ENCODE peak calls at places on chromosomes 13 and 19, in seven cellular contexts. A is RWPE1; X is hepatic stellate cell; C is NCI-H2081; K is CD14-positive monocyte; Q is stimulated activated CD8-positive, alpha-beta memory T cell treated with anti-CD3 and anti-CD28 coated beads, Interleukin-4, amount 100 ng/mL, for 4 hours; W is trophoblast cell. R is an unnamed sample.

GRCh38 chr19:47518139-47518538 is 3.3 kb upstream of the NAPA start:
- DNase-seq in C (no peak), W (no peak), K (no peak), Q (peak; percentile 65), A (no peak), X (no peak), R (no peak)

GRCh38 chr13:112442483-112443090 is 66.4 kb downstream of the SPACA7 start:
- DNase-seq in W (no peak), A (peak; percentile 14), Q (no peak), K (no peak), X (no peak), C (no peak), R (no peak)

GRCh38 chr19:21439372-21439771 is 42.4 kb downstream of the ZNF493 start:
- DNase-seq in A (no peak), W (peak; percentile 94), Q (no peak), X (no peak), K (no peak), C (no peak), R (no peak)

GRCh38 chr19:32336259-32337111 is 8.9 kb upstream of the ZNF507 start:
- DNase-seq in W (peak; percentile 13), X (peak; percentile 59), A (no peak), Q (no peak), K (no peak), C (no peak), R (no peak)

GRCh38 chr13:33816912-33817311 is 1.0 kb upstream of the RFC3 start:
- DNase-seq in X (no peak), W (no peak), A (no peak), Q (no peak), K (no peak), C (no peak), R (no peak)

GRCh38 chr13:70339738-70340137 is 231.5 kb upstream of the KLHL1 start:
- DNase-seq in K (no peak), X (no peak), A (no peak), C (no peak), Q (no peak), W (peak; percentile 60), R (peak; percentile 20)

GRCh38 chr19:887072-887471 is 5.9 kb downstream of the MED16 start:
- DNase-seq in X (no peak), C (no peak), W (no peak), K (no peak), A (no peak), Q (no peak), R (no peak)

GRCh38 chr13:93231867-93232266 is 5.3 kb downstream of the GPC6 start:
- DNase-seq in W (no peak), C (no peak), A (no peak), K (no peak), Q (no peak), X (no peak), R (no peak)

GRCh38 chr13:111480976-111481375 is 160.5 kb downstream of the TEX29 start:
- DNase-seq in X (no peak), Q (no peak), K (no peak), C (peak; percentile 95), A (no peak), W (no peak), R (no peak)

GRCh38 chr13:81275666-81276258 is 934.8 kb upstream of the SPRY2 start:
- DNase-seq in Q (no peak), K (no peak), X (no peak), W (peak; percentile 18), C (no peak), A (no peak), R (no peak)

GRCh38 chr19:46944918-46945628 is 74.6 kb upstream of the NPAS1 start:
- DNase-seq in Q (no peak), A (no peak), K (no peak), C (no peak), W (no peak), X (peak; percentile 82), R (peak; percentile 50)

GRCh38 chr19:3580156-3580955 is 4.9 kb upstream of the GIPC3 start:
- DNase-seq in W (peak; percentile 63), C (no peak), Q (no peak), A (no peak), X (peak; percentile 94), K (no peak), R (no peak)

GRCh38 chr13:77310579-77311279 is 16.2 kb downstream of the MYCBP2 start:
- DNase-seq in A (no peak), W (no peak), C (no peak), K (no peak), X (no peak), Q (no peak), R (no peak)

GRCh38 chr19:4639531-4640246 is 373 bp downstream of the TNFAIP8L1 start:
- DNase-seq in Q (no peak), C (no peak), A (no peak), X (no peak), K (no peak), W (peak; percentile 23), R (no peak)

GRCh38 chr19:17292301-17293074 is 10.7 kb downstream of the ABHD8 start:
- DNase-seq in A (peak; percentile 96), W (peak; percentile 93), Q (peak; percentile 41), X (peak; percentile 97), C (no peak), K (peak; percentile 71), R (no peak)

GRCh38 chr13:77422724-77423123 is 95.8 kb upstream of the MYCBP2 start:
- DNase-seq in X (no peak), C (no peak), Q (no peak), A (no peak), K (no peak), W (peak; percentile 85), R (no peak)

GRCh38 chr19:14536926-14537692 is 7.7 kb downstream of the TECR start:
- DNase-seq in W (peak; percentile 90), C (no peak), Q (no peak), K (no peak), A (peak; percentile 94), X (peak; percentile 63), R (peak; percentile 48)

GRCh38 chr19:15479391-15480345 is at the start of gene PGLYRP2:
- DNase-seq in A (no peak), C (no peak), K (no peak), W (no peak), X (no peak), Q (no peak), R (no peak)

GRCh38 chr19:40932008-40932959 is 50.3 kb upstream of the CYP2A7 start:
- DNase-seq in Q (no peak), A (no peak), C (no peak), W (peak; percentile 55), X (no peak), K (no peak), R (no peak)

GRCh38 chr19:56538761-56539263 is at the start of gene ZFP28:
- DNase-seq in Q (peak; percentile 46), X (no peak), C (peak; percentile 70), K (no peak), W (no peak), A (no peak), R (peak; percentile 96)

GRCh38 chr19:36771275-36772231 is 1.1 kb downstream of the ZNF850 start:
- DNase-seq in X (peak; percentile 81), Q (no peak), W (peak; percentile 93), A (peak; percentile 45), K (no peak), C (peak; percentile 51), R (no peak)

GRCh38 chr19:54937926-54938325 is 9.4 kb downstream of the NLRP7 start:
- DNase-seq in C (no peak), K (no peak), Q (no peak), A (no peak), W (peak; percentile 86), X (no peak), R (no peak)

GRCh38 chr13:51380269-51380668 is 40.8 kb downstream of the SERPINE3 start:
- DNase-seq in W (no peak), C (peak; percentile 30), X (no peak), A (peak; percentile 31), Q (no peak), K (no peak), R (no peak)

GRCh38 chr13:39967199-39967959 is 311.9 kb downstream of the COG6 start:
- DNase-seq in K (no peak), C (no peak), A (no peak), W (no peak), Q (no peak), X (no peak), R (no peak)

GRCh38 chr13:94435604-94436226 is 43.8 kb downstream of the DCT start:
- DNase-seq in K (no peak), Q (no peak), C (peak; percentile 51), A (peak; percentile 53), X (peak; percentile 19), W (peak; percentile 65), R (peak; percentile 30)

GRCh38 chr19:13640611-13641010 is 123.7 kb upstream of the MRI1 start:
- DNase-seq in A (no peak), X (no peak), Q (no peak), C (no peak), W (no peak), K (no peak), R (no peak)

GRCh38 chr13:24746618-24747247 is 17.2 kb upstream of the RNF17 start:
- DNase-seq in A (no peak), W (peak; percentile 31), X (no peak), Q (no peak), C (no peak), K (no peak), R (no peak)

GRCh38 chr13:95298971-95299627 is 2.2 kb downstream of the ABCC4 start:
- DNase-seq in W (peak; percentile 23), X (peak; percentile 53), A (peak; percentile 74), K (no peak), C (no peak), Q (no peak), R (no peak)

GRCh38 chr13:103188688-103189326 is 122.6 kb upstream of the SLC10A2 start:
- DNase-seq in A (peak; percentile 45), Q (no peak), W (peak; percentile 61), X (no peak), C (no peak), K (no peak), R (peak; percentile 59)

GRCh38 chr19:48466571-48467325 is 2.4 kb upstream of the CYTH2 start:
- DNase-seq in W (no peak), K (no peak), Q (no peak), A (no peak), X (peak; percentile 63), C (no peak), R (no peak)

GRCh38 chr19:47005873-47006272 is 13.8 kb upstream of the NPAS1 start:
- DNase-seq in K (no peak), C (no peak), Q (no peak), X (no peak), W (no peak), A (no peak), R (no peak)

GRCh38 chr19:13692096-13692495 is 72.2 kb upstream of the MRI1 start:
- DNase-seq in W (no peak), K (no peak), A (peak; percentile 63), C (no peak), Q (no peak), X (no peak), R (no peak)

GRCh38 chr13:47397739-47398138 is 500.9 kb upstream of the HTR2A start:
- DNase-seq in A (peak; percentile 22), K (no peak), Q (no peak), C (no peak), W (peak; percentile 86), X (no peak), R (no peak)

GRCh38 chr13:30463820-30464495 is 1.8 kb downstream of the HMGB1 start:
- DNase-seq in C (no peak), X (peak; percentile 40), Q (peak; percentile 50), K (peak; percentile 47), A (peak; percentile 19), W (peak; percentile 53), R (no peak)

GRCh38 chr19:12665646-12666304 is 767 bp downstream of the MAN2B1 start:
- DNase-seq in X (no peak), Q (no peak), W (peak; percentile 1), C (no peak), A (no peak), K (no peak), R (no peak)

R was measured in NCI-H2227 treated with DMSO at 0.1 percent for 48 hours.